ENCODE peak calls at places on chromosomes 4 and X, in ten cellular contexts. S, H, V, J, I, M, O, R, K and U are unnamed samples.

GRCh38 chrX:31832263-31832662 is 760.4 kb upstream of the FTHL17 start:
- DNase-seq in H (no peak), O (no peak), V (no peak), S (no peak), K (no peak), R (no peak), J (no peak), I (no peak), M (no peak), U (no peak)

GRCh38 chrX:46630141-46630540 is 56.6 kb downstream of the CHST7 start:
- DNase-seq in K (peak; percentile 67), V (no peak), H (no peak), M (no peak), I (no peak), R (no peak), S (no peak), O (no peak), J (no peak), U (no peak)

GRCh38 chr4:185933078-185933581 is 121.1 kb upstream of the SORBS2 start:
- DNase-seq in H (no peak), J (no peak), V (peak; percentile 32), S (no peak), K (peak; percentile 81), I (no peak), O (no peak), R (no peak), M (no peak), U (no peak)

GRCh38 chr4:28225689-28226353 is 1365.2 kb downstream of the STIM2 start:
- DNase-seq in H (no peak), J (no peak), V (no peak), M (no peak), I (no peak), K (no peak), S (no peak), R (no peak), O (no peak), U (no peak)

GRCh38 chrX:13265549-13266132 is 54.2 kb downstream of the ATXN3L start:
- DNase-seq in R (no peak), K (no peak), S (no peak), I (no peak), M (no peak), V (no peak), O (no peak), H (no peak), J (no peak), U (no peak)

GRCh38 chr4:101114936-101115372 is 232.4 kb downstream of the PPP3CA start:
- DNase-seq in S (no peak), V (no peak), I (no peak), J (no peak), K (peak; percentile 47), R (peak; percentile 39), O (no peak), H (no peak), M (no peak), U (no peak)

GRCh38 chr4:25351777-25352421 is 25.2 kb upstream of the ANAPC4 start:
- DNase-seq in K (peak; percentile 86), R (no peak), O (no peak), H (no peak), J (no peak), S (no peak), V (peak; percentile 24), I (no peak), M (no peak), U (no peak)

GRCh38 chr4:7757501-7758443 is 181.9 kb downstream of the AFAP1 start:
- DNase-seq in H (peak; percentile 40), V (no peak), O (no peak), M (no peak), K (no peak), S (no peak), I (no peak), J (no peak), R (peak; percentile 30), U (no peak)

GRCh38 chr4:40322853-40323252 is 12.3 kb upstream of the CHRNA9 start:
- DNase-seq in H (no peak), J (no peak), I (no peak), S (no peak), M (no peak), K (no peak), V (no peak), R (no peak), O (no peak), U (no peak)

GRCh38 chrX:11334165-11334564 is 41.0 kb downstream of the AMELX start:
- DNase-seq in R (no peak), O (no peak), I (no peak), V (no peak), K (no peak), S (no peak), J (no peak), H (no peak), M (no peak), U (no peak)

GRCh38 chrX:118226060-118226428 is 109.4 kb upstream of the KLHL13 start:
- DNase-seq in J (no peak), V (no peak), S (no peak), I (no peak), M (no peak), R (no peak), O (no peak), K (no peak), H (no peak), U (no peak)

GRCh38 chr4:112410364-112410763 is 105.6 kb downstream of the NEUROG2 start:
- DNase-seq in O (no peak), I (no peak), R (no peak), H (no peak), S (no peak), V (no peak), M (no peak), J (no peak), K (no peak), U (no peak)

GRCh38 chrX:74521961-74522833 is 92.2 kb downstream of the RLIM start:
- DNase-seq in H (no peak), K (no peak), J (no peak), O (no peak), V (peak; percentile 41), R (no peak), I (peak; percentile 19), S (no peak), M (no peak), U (no peak)

GRCh38 chr4:76955187-76955586 is 5.6 kb downstream of the SEPTIN11 start:
- DNase-seq in V (no peak), K (no peak), R (no peak), I (no peak), O (peak; percentile 50), H (no peak), J (no peak), M (no peak), S (no peak), U (no peak)

GRCh38 chr4:147707892-147708672 is 23.8 kb upstream of the ARHGAP10 start:
- DNase-seq in K (peak; percentile 27), O (peak; percentile 32), M (peak; percentile 52), R (no peak), J (no peak), I (peak; percentile 55), S (peak; percentile 66), H (no peak), V (no peak), U (no peak)

GRCh38 chr4:169900241-169900845 is 125.9 kb downstream of the MFAP3L start:
- DNase-seq in H (no peak), I (no peak), R (no peak), O (no peak), S (no peak), K (no peak), J (no peak), M (no peak), V (no peak), U (no peak)

GRCh38 chrX:2823795-2824386 is 4.8 kb upstream of the GYG2 start:
- DNase-seq in H (no peak), J (no peak), I (no peak), M (no peak), R (no peak), S (no peak), O (no peak), K (no peak), V (no peak), U (no peak)

GRCh38 chr4:38356686-38357085 is 307.3 kb upstream of the KLF3 start:
- DNase-seq in R (no peak), S (no peak), I (no peak), J (no peak), H (no peak), O (no peak), K (no peak), M (no peak), V (no peak), U (no peak)

GRCh38 chrX:56733459-56734046 is 4.5 kb downstream of the NBDY start:
- DNase-seq in O (no peak), J (no peak), V (no peak), K (peak; percentile 57), H (no peak), M (peak; percentile 23), S (peak; percentile 58), R (no peak), I (peak; percentile 68), U (no peak)

GRCh38 chrX:154749856-154750255 is 1.0 kb downstream of the GAB3 start:
- DNase-seq in V (no peak), H (no peak), I (no peak), M (no peak), O (no peak), R (no peak), S (no peak), J (no peak), K (no peak), U (no peak)

GRCh38 chrX:80471582-80471981 is 51.3 kb downstream of the TENT5D start:
- DNase-seq in R (no peak), I (no peak), O (no peak), M (no peak), S (no peak), V (no peak), K (no peak), H (no peak), J (no peak), U (no peak)

GRCh38 chr4:79823148-79823763 is 249.8 kb downstream of the ANTXR2 start:
- DNase-seq in S (no peak), K (peak; percentile 30), M (no peak), I (no peak), H (no peak), V (peak; percentile 9), O (no peak), R (no peak), J (no peak), U (no peak)

GRCh38 chrX:43655151-43655676 is 885 bp upstream of the MAOA start:
- DNase-seq in I (peak; percentile 25), V (no peak), J (no peak), S (peak; percentile 39), H (no peak), O (no peak), M (peak; percentile 8), K (peak; percentile 65), R (no peak), U (peak; percentile 43)

GRCh38 chrX:13093489-13094140 is 49.2 kb upstream of the FAM9C start:
- DNase-seq in S (no peak), J (no peak), M (no peak), I (no peak), K (no peak), V (no peak), O (no peak), R (no peak), H (no peak), U (no peak)

GRCh38 chr4:138405439-138405838 is 163.3 kb upstream of the SLC7A11 start:
- DNase-seq in S (no peak), O (no peak), M (peak; percentile 17), I (no peak), K (peak; percentile 44), R (no peak), J (no peak), V (no peak), H (no peak), U (no peak)

GRCh38 chrX:48945517-48946348 is 11.7 kb downstream of the OTUD5 start:
- DNase-seq in K (peak; percentile 57), I (peak; percentile 51), H (peak; percentile 47), R (no peak), M (peak; percentile 62), S (no peak), V (no peak), J (no peak), O (peak; percentile 29), U (peak; percentile 50)

GRCh38 chr4:10403633-10404445 is 53.4 kb downstream of the ZNF518B start:
- DNase-seq in R (peak; percentile 17), H (no peak), J (no peak), V (peak; percentile 12), M (peak; percentile 18), O (no peak), I (no peak), K (peak; percentile 39), S (no peak), U (no peak)

GRCh38 chrX:100413231-100413630 is 3.2 kb upstream of the PCDH19 start:
- DNase-seq in M (peak; percentile 39), J (no peak), I (peak; percentile 34), H (no peak), O (peak; percentile 49), R (no peak), K (peak; percentile 63), S (peak; percentile 43), V (peak; percentile 20), U (peak; percentile 54)